ENCODE peak calls at places on chromosomes 16 and 17, in seven cellular contexts. M is fibroblast of lung, E is AG04450, L is BJ, N is ACHN, K is cardiac fibroblast, O is C1 segment of cervical spinal cord. W is an unnamed sample.

GRCh38 chr17:50558091-50558490 is 2.4 kb upstream of the CACNA1G start:
- DNase-seq in M (no peak), E (no peak), L (no peak), N (no peak), K (no peak), O (peak), W (no peak)

GRCh38 chr17:44787271-44787940 is 28.6 kb downstream of the ADAM11 start:
- DNase-seq in M (no peak), E (no peak), L (no peak), N (no peak), K (no peak), O (peak), W (no peak)

GRCh38 chr17:70037498-70037897 is 37.5 kb upstream of the KCNJ16 start:
- DNase-seq in M (no peak), E (no peak), L (no peak), N (no peak), K (no peak), O (no peak), W (no peak)

GRCh38 chr16:55055262-55055661 is 124.6 kb downstream of the IRX5 start:
- DNase-seq in M (no peak), E (no peak), L (no peak), N (no peak), K (no peak), O (no peak), W (no peak)

GRCh38 chr17:17144916-17145665 is 61.0 kb downstream of the PLD6 start:
- DNase-seq in M (no peak), E (no peak), L (no peak), N (no peak), K (no peak), O (no peak), W (no peak)

GRCh38 chr16:67481561-67482259 is 753 bp upstream of the ATP6V0D1 start:
- DNase-seq in M (peak), E (no peak), L (no peak), N (no peak), K (peak), O (peak), W (no peak)

GRCh38 chr17:75652934-75653549 is 13.9 kb downstream of the RECQL5 start:
- DNase-seq in M (peak), E (no peak), L (no peak), N (peak), K (peak), O (peak), W (no peak)

GRCh38 chr17:50029185-50029584 is 26.7 kb upstream of the ITGA3 start:
- DNase-seq in M (no peak), E (no peak), L (no peak), N (no peak), K (no peak), O (no peak), W (no peak)

GRCh38 chr17:6090253-6090652 is 20.1 kb downstream of the WSCD1 start:
- DNase-seq in M (no peak), E (no peak), L (no peak), N (no peak), K (no peak), O (no peak), W (no peak)

GRCh38 chr16:69796285-69797118 is 34.4 kb downstream of the WWP2 start:
- DNase-seq in M (peak), E (peak), L (no peak), N (peak), K (peak), O (peak), W (peak)

GRCh38 chr17:4965311-4965986 is 2.2 kb downstream of the SPAG7 start:
- DNase-seq in M (no peak), E (no peak), L (no peak), N (no peak), K (no peak), O (no peak), W (no peak)

GRCh38 chr17:11644265-11645212 is 46.3 kb downstream of the DNAH9 start:
- DNase-seq in M (peak), E (no peak), L (no peak), N (peak), K (peak), O (peak), W (no peak)

W was measured in AG09319.